ENCODE peak calls at places on chromosomes 7 and 10, in five cellular contexts. B is upper lobe of right lung, M is heart left ventricle, N is pancreas, S is thyroid gland. L is an unnamed sample.

GRCh38 chr10:96287392-96288105 is 16.2 kb upstream of the BLNK start:
- DNase-seq in B (no peak), M (no peak), N (peak; percentile 70), S (no peak), L (no peak)

GRCh38 chr10:102072867-102073527 is 7.8 kb downstream of the HPS6 start:
- DNase-seq in B (peak; percentile 82), M (peak; percentile 82), N (peak; percentile 74), S (peak; percentile 79), L (peak; percentile 65)

GRCh38 chr10:89163265-89163995 is 43.7 kb downstream of the CH25H start:
- DNase-seq in B (no peak), M (no peak), N (no peak), S (peak; percentile 3), L (no peak)

GRCh38 chr7:69962077-69962855 is 364.0 kb downstream of the AUTS2 start:
- DNase-seq in B (peak; percentile 66), M (no peak), N (peak; percentile 16), S (peak; percentile 86), L (peak; percentile 5)

GRCh38 chr7:132263151-132263550 is 313.1 kb downstream of the PLXNA4 start:
- DNase-seq in B (no peak), M (no peak), N (no peak), S (no peak), L (no peak)

GRCh38 chr7:150685219-150686029 is at the start of gene GIMAP2:
- DNase-seq in B (no peak), M (no peak), N (no peak), S (no peak), L (no peak)

GRCh38 chr10:6580279-6581029 is 378 bp upstream of the PRKCQ start:
- DNase-seq in B (peak; percentile 92), M (peak; percentile 90), N (peak; percentile 82), S (peak; percentile 89), L (no peak)

GRCh38 chr7:41030673-41031072 is 672.2 kb downstream of the INHBA start:
- DNase-seq in B (no peak), M (no peak), N (no peak), S (no peak), L (no peak)

GRCh38 chr10:69446650-69447151 is 4.6 kb upstream of the TSPAN15 start:
- DNase-seq in B (no peak), M (no peak), N (no peak), S (no peak), L (no peak)

GRCh38 chr7:94888542-94888941 is 18.9 kb upstream of the PPP1R9A start:
- DNase-seq in B (no peak), M (no peak), N (peak; percentile 35), S (peak; percentile 69), L (no peak)

GRCh38 chr10:96910488-96911395 is 78.6 kb downstream of the LCOR start:
- DNase-seq in B (no peak), M (no peak), N (no peak), S (no peak), L (no peak)

GRCh38 chr10:45514283-45515270 is 140.6 kb downstream of the ALOX5 start:
- DNase-seq in B (no peak), M (peak; percentile 55), N (no peak), S (no peak), L (no peak)

GRCh38 chr10:4242561-4243035 is 457.6 kb upstream of the KLF6 start:
- DNase-seq in B (no peak), M (no peak), N (no peak), S (peak; percentile 14), L (peak; percentile 95)

GRCh38 chr10:79070611-79071534 is 2.1 kb downstream of the ZMIZ1 start:
- DNase-seq in B (peak; percentile 95), M (peak; percentile 90), N (peak; percentile 95), S (peak; percentile 98), L (no peak)

GRCh38 chr10:105742184-105742583 is 1101.1 kb downstream of the SORCS3 start:
- DNase-seq in B (no peak), M (no peak), N (peak; percentile 39), S (no peak), L (no peak)

GRCh38 chr7:31052841-31053601 is 913 bp downstream of the ADCYAP1R1 start:
- DNase-seq in B (no peak), M (no peak), N (no peak), S (no peak), L (no peak)

GRCh38 chr10:125296598-125296997 is 136.2 kb upstream of the CTBP2 start:
- DNase-seq in B (no peak), M (no peak), N (no peak), S (no peak), L (no peak)

GRCh38 chr10:70694410-70695179 is 22.3 kb downstream of the ADAMTS14 start:
- DNase-seq in B (no peak), M (no peak), N (no peak), S (no peak), L (peak; percentile 92)

GRCh38 chr7:63900394-63901203 is 98.0 kb upstream of the ZNF722 start:
- DNase-seq in B (peak; percentile 95), M (peak; percentile 92), N (peak; percentile 98), S (peak; percentile 97), L (no peak)

GRCh38 chr7:158431941-158432347 is 155.7 kb downstream of the PTPRN2 start:
- DNase-seq in B (peak; percentile 73), M (no peak), N (peak; percentile 48), S (peak; percentile 9), L (peak; percentile 18)

GRCh38 chr7:148921806-148922205 is 37.7 kb upstream of the EZH2 start:
- DNase-seq in B (no peak), M (peak; percentile 67), N (no peak), S (no peak), L (no peak)

GRCh38 chr7:69962856-69963149 is 364.5 kb downstream of the AUTS2 start:
- DNase-seq in B (no peak), M (no peak), N (no peak), S (peak; percentile 8), L (no peak)

GRCh38 chr10:73094249-73094850 is 2.3 kb downstream of the P4HA1 start:
- DNase-seq in B (no peak), M (no peak), N (no peak), S (no peak), L (no peak)

GRCh38 chr10:99983280-99983988 is 26.3 kb downstream of the DNMBP start:
- DNase-seq in B (no peak), M (no peak), N (no peak), S (no peak), L (no peak)

GRCh38 chr7:96648784-96649183 is 60.9 kb downstream of the SEM1 start:
- DNase-seq in B (no peak), M (no peak), N (no peak), S (no peak), L (no peak)

GRCh38 chr7:12757443-12757842 is 70.0 kb downstream of the ARL4A start:
- DNase-seq in B (no peak), M (no peak), N (no peak), S (no peak), L (peak; percentile 62)

GRCh38 chr7:101162551-101163280 is 2.7 kb downstream of the VGF start:
- DNase-seq in B (peak; percentile 74), M (no peak), N (no peak), S (peak; percentile 15), L (no peak)

GRCh38 chr10:130962240-130963051 is 349.1 kb downstream of the TCERG1L start:
- DNase-seq in B (no peak), M (no peak), N (no peak), S (no peak), L (no peak)

GRCh38 chr10:122265896-122266295 is 5.2 kb upstream of the BTBD16 start:
- DNase-seq in B (no peak), M (no peak), N (no peak), S (peak; percentile 54), L (no peak)

GRCh38 chr7:7183061-7183832 is 903 bp downstream of the C1GALT1 start:
- DNase-seq in B (peak; percentile 87), M (peak; percentile 71), N (peak; percentile 71), S (peak; percentile 86), L (no peak)

GRCh38 chr10:97724341-97724941 is 10.9 kb downstream of the MARVELD1 start:
- DNase-seq in B (no peak), M (no peak), N (no peak), S (no peak), L (no peak)

GRCh38 chr10:125375210-125375609 is 214.8 kb upstream of the CTBP2 start:
- DNase-seq in B (no peak), M (no peak), N (no peak), S (no peak), L (no peak)

GRCh38 chr7:127838816-127839415 is 186.9 kb downstream of the SND1 start:
- DNase-seq in B (no peak), M (no peak), N (no peak), S (no peak), L (no peak)

DNA sequence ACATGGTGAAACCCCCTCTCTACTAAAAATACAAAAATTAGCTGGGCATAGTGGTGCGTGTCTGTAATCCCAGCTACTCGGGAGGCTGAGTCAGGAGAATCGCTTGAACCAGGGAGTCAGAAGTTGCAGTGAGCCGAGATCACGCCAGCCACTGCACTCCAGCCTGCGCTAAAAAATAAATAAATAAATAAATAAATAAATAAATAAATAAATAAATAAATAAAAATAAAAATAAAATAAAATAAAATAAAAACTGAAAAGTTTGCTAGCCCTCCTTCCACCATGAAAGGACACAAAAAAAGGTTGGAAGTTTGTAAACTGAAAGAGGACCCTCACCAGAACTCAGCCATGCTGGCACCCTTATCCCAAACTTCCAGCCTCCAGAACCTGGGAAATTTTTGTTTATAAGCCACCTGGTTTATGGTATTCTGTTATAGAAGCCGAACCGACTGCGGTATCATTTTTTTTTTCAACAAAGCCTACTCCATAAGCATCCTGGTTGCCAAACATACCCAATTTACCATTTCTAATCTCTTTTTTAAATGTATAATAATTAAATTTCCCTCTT is 448.2 kb downstream of the SEMA3D start:
- DNase-seq in B (no peak), M (no peak), N (no peak), S (no peak), L (no peak)
- TF ChIP-seq CTCF in B (no peak), M (no peak), N (no peak), S (no peak), L (no peak)

DNA sequence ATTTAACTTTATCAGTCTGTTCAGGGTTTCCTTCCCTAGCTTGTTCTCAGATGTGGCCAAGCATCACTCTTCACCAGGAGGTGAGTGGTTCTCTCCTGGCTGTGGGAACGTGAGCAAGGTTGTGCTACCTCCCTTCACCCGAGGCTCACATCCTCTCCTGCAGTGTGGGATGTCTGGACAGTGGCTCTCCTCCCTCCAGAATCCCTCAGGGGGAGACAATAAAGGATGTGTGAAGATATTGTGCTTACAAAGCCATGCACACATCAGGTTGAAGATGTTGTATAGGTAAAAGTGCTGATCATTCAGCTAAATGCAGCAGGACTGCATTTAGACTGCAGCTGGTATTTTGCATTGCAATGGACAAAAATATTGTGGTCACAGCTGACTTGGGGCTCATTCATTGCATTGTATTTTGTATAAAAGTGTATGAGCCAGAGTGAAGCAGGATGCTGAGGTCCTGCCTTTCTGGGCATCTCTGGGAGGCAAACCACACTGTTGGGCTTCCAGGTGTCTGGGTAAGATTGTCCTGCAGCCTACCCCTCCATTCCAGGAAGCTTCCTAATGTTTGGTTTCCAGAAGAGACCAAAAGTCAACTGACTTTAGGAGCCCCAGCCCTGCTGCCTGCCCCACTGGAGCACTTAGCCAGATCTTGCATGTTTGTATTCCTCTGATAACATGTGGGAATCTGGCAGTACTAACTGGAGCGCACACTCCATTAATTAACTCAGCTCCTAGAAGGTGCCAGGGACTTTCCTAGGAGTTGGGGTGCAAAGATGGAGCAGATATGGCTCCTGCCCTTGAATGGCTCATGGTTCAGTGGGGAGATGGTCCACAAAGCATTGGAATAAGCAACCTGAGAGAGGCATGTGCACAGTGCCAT is 292.5 kb upstream of the ZNF32 start:
- DNase-seq in B (no peak), M (no peak), N (peak; percentile 24), S (no peak), L (no peak)
- H3K4me3 ChIP-seq in B (no peak overlapping the region), M (no peak overlapping the region), N (no peak overlapping the region), S (no peak overlapping the region), L (no peak overlapping the region)

GRCh38 chr10:124262249-124262865 is 156.4 kb downstream of the OAT start:
- DNase-seq in B (no peak), M (no peak), N (no peak), S (no peak), L (no peak)
- TF ChIP-seq CTCF in B (no peak), M (peak; percentile 31), N (no peak), S (no peak), L (no peak)

GRCh38 chr10:27747096-27747451 is 1.5 kb upstream of the MKX start:
- DNase-seq in B (no peak), M (no peak), N (no peak), S (no peak), L (no peak)
- H3K4me3 ChIP-seq in B (no peak overlapping the region), M (no peak overlapping the region), N (no peak overlapping the region), S (no peak overlapping the region), L (no peak overlapping the region)

L was measured in astrocyte of the cerebellum.